ENCODE peak calls at places on chromosomes 5 and 9, in seven cellular contexts. T is cardiac septum, S is immature natural killer cell, F is lung microvascular endothelial cell, X is NAMALWA, R is fibroblast of lung, G is GM13977. L is an unnamed sample.

GRCh38 chr9:77440057-77440456 is 208.1 kb downstream of the GNA14 start:
- DNase-seq in X (no peak), F (no peak), S (no peak), R (peak; percentile 62), T (no peak), G (no peak), L (no peak)

GRCh38 chr9:72351538-72352453 is 13.2 kb downstream of the ZFAND5 start:
- DNase-seq in T (no peak), S (no peak), X (no peak), G (no peak), F (peak; percentile 47), R (peak; percentile 83), L (no peak)

GRCh38 chr5:1362242-1363015 is 17.5 kb upstream of the CLPTM1L start:
- DNase-seq in R (no peak), F (no peak), S (no peak), G (no peak), X (no peak), T (no peak), L (peak; percentile 72)

GRCh38 chr9:346114-346513 is 131.4 kb downstream of the DOCK8 start:
- DNase-seq in S (no peak), G (no peak), T (no peak), X (no peak), F (no peak), R (no peak), L (no peak)

GRCh38 chr9:91186311-91187101 is 175.2 kb downstream of the AUH start:
- DNase-seq in F (peak; percentile 65), R (peak; percentile 36), T (peak; percentile 76), G (no peak), X (no peak), S (no peak), L (no peak)

GRCh38 chr5:43039468-43040286 is 442 bp downstream of the ANXA2R start:
- DNase-seq in F (peak; percentile 82), G (no peak), X (peak; percentile 77), S (peak; percentile 70), T (peak; percentile 88), R (peak; percentile 90), L (no peak)

GRCh38 chr5:62282951-62283446 is 23.0 kb upstream of the KIF2A start:
- DNase-seq in R (no peak), X (no peak), T (no peak), S (no peak), F (no peak), G (no peak), L (no peak)

GRCh38 chr5:96000308-96000707 is 38.7 kb upstream of the ELL2 start:
- DNase-seq in X (no peak), T (no peak), F (no peak), R (no peak), G (no peak), S (no peak), L (no peak)

GRCh38 chr5:14208071-14209021 is 65.2 kb downstream of the TRIO start:
- DNase-seq in F (peak; percentile 93), X (peak; percentile 51), G (peak; percentile 50), S (peak; percentile 15), T (no peak), R (peak; percentile 93), L (no peak)

GRCh38 chr9:73689091-73689870 is 537.6 kb downstream of the ANXA1 start:
- DNase-seq in S (no peak), T (no peak), F (no peak), G (no peak), R (no peak), X (no peak), L (no peak)

GRCh38 chr5:103452089-103452488 is 110.5 kb downstream of the NUDT12 start:
- DNase-seq in S (no peak), R (no peak), X (no peak), G (no peak), T (no peak), F (no peak), L (no peak)

L was measured in chondrocyte.